ENCODE peak calls at places on chromosomes 4 and X, in five cellular contexts. B is nephron progenitor cell; S is stimulated activated naive B cell treated with anti-CD40 and anti-IgM and Interleukin-4, amounts not matched to agents 10 μg/mL and 1 μg/mL and 100 μg/mL, for 72 hours; Y is activated naive CD8-positive, alpha-beta T cell treated with anti-CD3 and anti-CD28 coated beads, Interleukin-2, amount 50 U/mL, for 16 hours; D is GM13977. P is an unnamed sample.

GRCh38 chr4:40190880-40191815 is 5.7 kb upstream of the RHOH start:
- DNase-seq in B (no peak), S (no peak), Y (no peak), D (no peak), P (no peak)

GRCh38 chr4:47418147-47418546 is 45.4 kb downstream of the COMMD8 start:
- DNase-seq in B (no peak), S (no peak), Y (no peak), D (no peak), P (no peak)

GRCh38 chr4:107988763-107989035 is 990 bp upstream of the HADH start:
- DNase-seq in B (no peak), S (no peak), Y (no peak), D (no peak), P (no peak)

GRCh38 chrX:43375146-43375545 is 281.0 kb upstream of the MAOA start:
- DNase-seq in B (no peak), S (no peak), Y (no peak), D (no peak), P (no peak)

GRCh38 chr4:140943486-140943885 is 187.3 kb upstream of the TBC1D9 start:
- DNase-seq in B (no peak), S (no peak), Y (no peak), D (no peak), P (no peak)

GRCh38 chrX:13000311-13000811 is 25.5 kb downstream of the TMSB4X start:
- DNase-seq in B (no peak), S (peak; percentile 51), Y (no peak), D (no peak), P (no peak)

GRCh38 chr4:7485096-7485495 is 50.4 kb upstream of the PSAPL1 start:
- DNase-seq in B (no peak), S (no peak), Y (no peak), D (no peak), P (no peak)

GRCh38 chr4:78244691-78245485 is 187.8 kb downstream of the FRAS1 start:
- DNase-seq in B (no peak), S (no peak), Y (no peak), D (no peak), P (no peak)

GRCh38 chr4:32025840-32026459 is 1305.8 kb downstream of the PCDH7 start:
- DNase-seq in B (no peak), S (no peak), Y (no peak), D (no peak), P (no peak)

GRCh38 chrX:623599-624323 is 6.8 kb upstream of the SHOX start:
- DNase-seq in B (peak; percentile 51), S (no peak), Y (no peak), D (no peak), P (no peak)

P was measured in erythroblast.